ENCODE peak calls at places on chromosomes 11 and 22, in four cellular contexts. G is fibroblast of the aortic adventitia, J is fibroblast of mammary gland, D is AG04450. O is an unnamed sample.

GRCh38 chr11:35190804-35191348 is 51.9 kb downstream of the CD44 start:
- DNase-seq in G (no peak), J (peak), D (peak), O (no peak)

GRCh38 chr22:41256254-41256897 is 15.6 kb upstream of the CHADL start:
- DNase-seq in G (peak), J (peak), D (peak), O (peak)

GRCh38 chr11:56906683-56907148 is 82.0 kb upstream of the OR5AK2 start:
- DNase-seq in G (no peak), J (no peak), D (no peak), O (no peak)

GRCh38 chr11:66126808-66127555 is 56.9 kb downstream of the PACS1 start:
- DNase-seq in G (peak), J (peak), D (no peak), O (peak)

GRCh38 chr11:133936136-133936535 is 20.6 kb downstream of the IGSF9B start:
- DNase-seq in G (no peak), J (no peak), D (no peak), O (no peak)

GRCh38 chr22:22941831-22942510 is 54.4 kb downstream of the IGLL5 start:
- DNase-seq in G (no peak), J (no peak), D (no peak), O (no peak)

GRCh38 chr11:34427171-34427805 is 11.4 kb upstream of the CAT start:
- DNase-seq in G (peak), J (peak), D (peak), O (no peak)

GRCh38 chr11:20566591-20567434 is 32.6 kb upstream of the SLC6A5 start:
- DNase-seq in G (no peak), J (no peak), D (no peak), O (no peak)

GRCh38 chr11:109197656-109198055 is 224.3 kb upstream of the C11orf87 start:
- DNase-seq in G (peak), J (peak), D (no peak), O (peak)

GRCh38 chr22:17303840-17304779 is 65.2 kb upstream of the CECR2 start:
- DNase-seq in G (no peak), J (no peak), D (no peak), O (no peak)

GRCh38 chr22:27197071-27197470 is 539.7 kb downstream of the MIAT start:
- DNase-seq in G (no peak), J (no peak), D (no peak), O (no peak)

GRCh38 chr11:4393209-4394196 is at the start of gene TRIM21:
- DNase-seq in G (peak), J (peak), D (peak), O (peak)

GRCh38 chr11:74927496-74927895 is 21.4 kb downstream of the XRRA1 start:
- DNase-seq in G (peak), J (peak), D (no peak), O (no peak)

GRCh38 chr11:59186130-59186594 is 14.2 kb downstream of the DTX4 start:
- DNase-seq in G (no peak), J (no peak), D (no peak), O (no peak)

GRCh38 chr11:12888525-12889158 is 120.5 kb upstream of the RASSF10 start:
- DNase-seq in G (peak), J (peak), D (peak), O (peak)

GRCh38 chr11:47007579-47007978 is 71.0 kb downstream of the CSTPP1 start:
- DNase-seq in G (peak), J (no peak), D (no peak), O (no peak)

GRCh38 chr22:46753360-46753759 is 9.1 kb upstream of the TBC1D22A start:
- DNase-seq in G (no peak), J (no peak), D (no peak), O (no peak)

GRCh38 chr22:36104988-36105387 is 55.6 kb downstream of the APOL3 start:
- DNase-seq in G (no peak), J (peak), D (no peak), O (no peak)

GRCh38 chr22:37044634-37045625 is 6.6 kb upstream of the KCTD17 start:
- DNase-seq in G (no peak), J (no peak), D (no peak), O (no peak)

GRCh38 chr11:8729837-8730696 is 47.5 kb downstream of the RPL27A start:
- DNase-seq in G (no peak), J (no peak), D (no peak), O (no peak)

GRCh38 chr11:84384637-84385227 is 1098.6 kb upstream of the CCDC90B start:
- DNase-seq in G (peak), J (peak), D (peak), O (peak)

GRCh38 chr11:69439651-69440464 is 41.6 kb upstream of the LINC01488 start:
- DNase-seq in G (no peak), J (peak), D (no peak), O (no peak)

GRCh38 chr11:36131719-36132349 is 157.4 kb downstream of the COMMD9 start:
- DNase-seq in G (peak), J (peak), D (no peak), O (no peak)

GRCh38 chr11:94768602-94769511 is 701 bp downstream of the AMOTL1 start:
- DNase-seq in G (no peak), J (no peak), D (no peak), O (no peak)

GRCh38 chr11:121961228-121961860 is 154.7 kb downstream of the BLID start:
- DNase-seq in G (peak), J (no peak), D (no peak), O (no peak)

GRCh38 chr11:30583505-30584280 is 2.5 kb downstream of the MPPED2 start:
- DNase-seq in G (no peak), J (peak), D (no peak), O (no peak)

GRCh38 chr11:26187639-26188038 is 144.3 kb upstream of the ANO3 start:
- DNase-seq in G (peak), J (peak), D (peak), O (peak)

GRCh38 chr22:25702046-25702445 is 39.9 kb upstream of the MYO18B start:
- DNase-seq in G (peak), J (peak), D (no peak), O (no peak)

GRCh38 chr11:117026593-117027330 is 71.5 kb downstream of the SIK3 start:
- DNase-seq in G (peak), J (peak), D (peak), O (peak)

GRCh38 chr11:73950869-73951710 is at the start of gene DNAJB13:
- DNase-seq in G (peak), J (peak), D (no peak), O (no peak)

GRCh38 chr11:44633641-44634040 is 68.2 kb downstream of the CD82 start:
- DNase-seq in G (no peak), J (no peak), D (no peak), O (no peak)

GRCh38 chr22:24247011-24247507 is 2.2 kb upstream of the GGT5 start:
- DNase-seq in G (peak), J (peak), D (no peak), O (no peak)

GRCh38 chr11:61834278-61835004 is 6.3 kb downstream of the FADS2 start:
- DNase-seq in G (peak), J (peak), D (no peak), O (no peak)

GRCh38 chr22:24433868-24434471 is 6.6 kb downstream of the ADORA2A start:
- DNase-seq in G (peak), J (peak), D (no peak), O (no peak)

GRCh38 chr11:47987781-47988180 is 7.4 kb downstream of the PTPRJ start:
- DNase-seq in G (no peak), J (no peak), D (no peak), O (no peak)

GRCh38 chr22:49790912-49791311 is 36.8 kb downstream of the BRD1 start:
- DNase-seq in G (peak), J (peak), D (no peak), O (no peak)

GRCh38 chr11:3894128-3894731 is 38.8 kb downstream of the STIM1 start:
- DNase-seq in G (peak), J (peak), D (no peak), O (no peak)

GRCh38 chr22:49871482-49871881 is 17.8 kb downstream of the ZBED4 start:
- DNase-seq in G (no peak), J (peak), D (no peak), O (no peak)

GRCh38 chr22:31081963-31082605 is 966 bp downstream of the SMTN start:
- DNase-seq in G (peak), J (peak), D (no peak), O (no peak)

GRCh38 chr22:19525116-19525660 is 978 bp upstream of the CLDN5 start:
- DNase-seq in G (no peak), J (no peak), D (no peak), O (no peak)
- H3K4me3 ChIP-seq in G (no peak), J (no peak), D (no peak), O (no peak)

GRCh38 chr11:115981814-115982471 is 477.7 kb upstream of the CADM1 start:
- DNase-seq in G (no peak), J (no peak), D (no peak), O (no peak)

GRCh38 chr11:115980747-115981475 is 476.7 kb upstream of the CADM1 start:
- DNase-seq in G (no peak), J (no peak), D (no peak), O (no peak)

GRCh38 chr11:115982666-115983065 is 478.5 kb upstream of the CADM1 start:
- DNase-seq in G (no peak), J (no peak), D (no peak), O (no peak)

GRCh38 chr11:115985896-115986295 is 481.7 kb upstream of the CADM1 start:
- DNase-seq in G (no peak), J (no peak), D (no peak), O (no peak)

DNA sequence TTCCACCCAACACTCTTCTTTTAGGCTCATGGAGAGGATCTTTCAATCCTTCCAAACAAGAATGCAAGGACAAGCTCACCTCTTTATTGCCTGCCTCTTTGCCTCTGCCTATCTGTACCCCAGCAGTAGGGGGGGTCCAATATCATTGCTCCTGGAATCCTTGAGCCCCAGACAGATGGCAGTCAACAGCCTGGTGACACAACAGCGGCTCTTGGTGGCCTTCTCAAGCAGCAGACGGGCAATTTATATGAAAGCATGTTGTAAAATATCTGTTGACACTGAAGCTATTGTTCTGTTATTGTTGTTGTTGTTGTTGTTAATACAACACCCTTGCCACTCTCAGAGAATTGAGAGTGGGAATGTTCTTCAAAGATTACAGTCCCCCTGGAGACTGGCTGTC is 480.0 kb upstream of the CADM1 start:
- DNase-seq in G (no peak), J (no peak), D (no peak), O (no peak)
- TF ChIP-seq CTCF in G (no peak), J (no peak), D (no peak), O (no peak)

GRCh38 chr22:39628563-39629080 is 58.1 kb downstream of the CACNA1I start:
- DNase-seq in G (no peak), J (no peak), D (no peak), O (no peak)
- H3K4me3 ChIP-seq in G (no peak), J (no peak), D (no peak), O (no peak)

DNA sequence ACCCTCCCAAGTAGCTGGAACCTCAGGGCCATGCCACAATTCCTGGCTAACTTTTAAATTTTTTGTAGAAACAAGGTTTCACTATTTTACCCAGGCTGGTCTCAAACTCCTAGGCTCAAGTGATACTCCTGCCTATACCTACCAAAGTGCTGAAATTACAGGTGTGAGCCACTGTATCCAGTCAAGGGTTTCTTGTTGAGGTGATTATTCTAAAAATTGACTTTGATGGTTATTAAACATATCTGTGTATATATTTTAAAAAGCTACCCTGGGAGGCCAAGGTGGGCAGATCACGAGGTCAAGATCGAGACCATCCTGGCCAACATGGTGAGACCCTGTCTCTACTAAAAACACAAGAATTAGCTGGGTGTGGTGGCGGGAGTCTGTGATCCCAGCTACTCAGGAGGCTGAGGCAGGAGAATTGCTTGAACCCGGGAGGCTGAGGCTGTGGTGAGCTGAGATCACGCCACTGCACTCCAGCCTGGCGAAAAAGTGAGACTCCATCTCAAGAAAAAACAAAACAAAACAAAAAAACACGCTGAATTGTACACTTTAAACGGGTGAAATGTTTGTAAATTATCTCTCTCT is 27.1 kb downstream of the MAPK1 start:
- DNase-seq in G (no peak), J (no peak), D (no peak), O (no peak)
- TF ChIP-seq CTCF in G (no peak), J (no peak), D (no peak), O (no peak)

GRCh38 chr11:18383388-18384156 is 10.8 kb upstream of the LDHA start:
- DNase-seq in G (peak), J (peak), D (peak), O (peak)
- H3K4me3 ChIP-seq in G (no peak), J (peak), D (no peak), O (peak)

DNA sequence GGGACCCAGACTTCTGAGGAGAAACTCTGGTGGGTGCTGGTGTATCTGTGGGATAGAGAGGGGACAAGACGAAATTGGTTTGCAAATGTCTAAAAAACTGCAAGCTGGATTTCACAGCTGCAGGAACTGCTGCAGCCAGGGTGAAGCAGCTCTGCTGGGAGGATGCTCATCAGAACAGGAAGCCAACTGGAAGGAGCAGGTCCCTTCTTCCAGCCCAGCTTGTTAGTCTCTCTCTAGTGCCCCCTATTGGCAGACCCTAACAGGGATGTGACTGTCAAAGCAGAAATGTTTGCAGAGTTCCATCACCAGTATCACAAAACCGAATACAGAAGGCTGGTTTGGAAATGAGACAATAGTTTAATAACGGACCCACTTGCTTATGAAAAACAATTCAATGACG is 74.8 kb upstream of the SLC22A12 start:
- DNase-seq in G (no peak), J (no peak), D (no peak), O (no peak)
- TF ChIP-seq CTCF in G (no peak), J (peak), D (no peak), O (no peak)

DNA sequence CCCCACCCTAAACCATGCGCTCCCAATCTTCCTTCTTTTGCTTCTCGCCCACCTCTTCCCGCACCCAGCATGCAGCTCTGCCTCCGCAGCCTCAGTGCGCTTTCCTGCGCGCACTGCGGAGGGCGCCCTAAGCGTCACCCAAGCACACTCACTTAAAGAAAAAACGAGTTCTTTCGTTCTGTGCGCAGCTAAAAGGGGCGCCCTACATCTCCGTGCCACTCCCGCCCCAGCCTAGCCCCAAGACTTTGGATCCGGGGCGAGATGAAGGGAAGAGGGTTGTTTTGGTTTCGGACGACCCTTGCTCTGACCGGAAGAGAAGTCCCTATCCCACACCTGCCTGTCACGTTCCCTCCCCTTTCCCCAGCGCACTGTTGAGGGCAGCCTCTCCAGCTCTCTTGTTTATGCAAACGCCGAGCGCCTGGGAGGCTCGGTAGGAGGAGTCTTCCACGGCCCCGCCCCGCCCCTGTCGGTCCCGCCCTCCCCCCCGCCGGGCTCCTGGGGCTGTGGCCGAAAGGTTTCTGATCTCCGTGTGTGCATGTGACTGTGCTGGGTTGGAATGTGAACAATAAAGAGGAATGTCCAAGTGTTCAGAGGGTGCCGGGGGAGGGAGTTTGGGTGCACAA is 5.3 kb downstream of the VSIG2 start:
- DNase-seq in G (peak), J (peak), D (peak), O (no peak)
- H3K4me3 ChIP-seq in G (peak), J (peak), D (peak), O (peak)

O was measured in AG04449.